ENCODE peak calls at places on chromosomes 5 and 9, in four cellular contexts. One of them, this sample, is unnamed.

GRCh38 chr5:111075520-111075919 is 4.0 kb downstream of the TSLP start:
- DNase-seq in Caco-2: no peak
- DNase-seq in effector memory CD4-positive, alpha-beta T cell: no peak
- DNase-seq in Peyer's patch: no peak
- DNase-seq in this sample: no peak

GRCh38 chr5:14364576-14365472 is 216.8 kb upstream of the OTULINL start:
- DNase-seq in effector memory CD4-positive, alpha-beta T cell: no peak
- DNase-seq in Peyer's patch: no peak
- DNase-seq in Caco-2: peak; percentile 63
- DNase-seq in this sample: no peak

GRCh38 chr5:174457141-174457678 is 267.2 kb upstream of the MSX2 start:
- DNase-seq in effector memory CD4-positive, alpha-beta T cell: no peak
- DNase-seq in Caco-2: no peak
- DNase-seq in Peyer's patch: no peak
- DNase-seq in this sample: no peak

GRCh38 chr9:126630458-126631237 is 16.9 kb downstream of the LMX1B start:
- DNase-seq in Peyer's patch: no peak
- DNase-seq in effector memory CD4-positive, alpha-beta T cell: no peak
- DNase-seq in Caco-2: no peak
- DNase-seq in this sample: no peak

GRCh38 chr5:174251305-174251704 is 205.8 kb downstream of the NSG2 start:
- DNase-seq in Caco-2: peak; percentile 10
- DNase-seq in effector memory CD4-positive, alpha-beta T cell: no peak
- DNase-seq in Peyer's patch: no peak
- DNase-seq in this sample: no peak

GRCh38 chr5:57750891-57751290 is 268.3 kb upstream of the ACTBL2 start:
- DNase-seq in effector memory CD4-positive, alpha-beta T cell: no peak
- DNase-seq in Caco-2: no peak
- DNase-seq in Peyer's patch: no peak
- DNase-seq in this sample: no peak

GRCh38 chr9:121699271-121700164 is 48.1 kb downstream of the DAB2IP start:
- DNase-seq in Peyer's patch: peak; percentile 65
- DNase-seq in Caco-2: peak; percentile 42
- DNase-seq in effector memory CD4-positive, alpha-beta T cell: peak; percentile 54
- DNase-seq in this sample: no peak

GRCh38 chr5:107381189-107381856 is 289.4 kb downstream of the EFNA5 start:
- DNase-seq in Caco-2: peak; percentile 32
- DNase-seq in effector memory CD4-positive, alpha-beta T cell: no peak
- DNase-seq in Peyer's patch: no peak
- DNase-seq in this sample: no peak

GRCh38 chr5:139393497-139394122 is 1.3 kb downstream of the PROB1 start:
- DNase-seq in effector memory CD4-positive, alpha-beta T cell: no peak
- DNase-seq in Peyer's patch: peak; percentile 59
- DNase-seq in Caco-2: no peak
- DNase-seq in this sample: no peak
- H3K4me3 ChIP-seq in effector memory CD4-positive, alpha-beta T cell: peak overlapping the region; percentile 87
- H3K4me3 ChIP-seq in Peyer's patch: peak overlapping the region; percentile 74
- H3K4me3 ChIP-seq in Caco-2: peak overlapping the region; percentile 86
- H3K4me3 ChIP-seq in this sample: no peak overlapping the region

GRCh38 chr9:38038307-38039089 is 30.5 kb downstream of the SHB start:
- DNase-seq in effector memory CD4-positive, alpha-beta T cell: no peak
- DNase-seq in Caco-2: no peak
- DNase-seq in Peyer's patch: no peak
- DNase-seq in this sample: no peak
- H3K4me1 ChIP-seq in effector memory CD4-positive, alpha-beta T cell: no peaks in the 10 kb centered on the region
- H3K4me1 ChIP-seq in Caco-2: peaks cover 29% of the 10 kb centered on the region
- H3K4me1 ChIP-seq in Peyer's patch: no peaks in the 10 kb centered on the region
- H3K4me1 ChIP-seq in this sample: peaks cover 18% of the 10 kb centered on the region

GRCh38 chr5:112333236-112333850 is 85.7 kb downstream of the EPB41L4A start:
- DNase-seq in effector memory CD4-positive, alpha-beta T cell: no peak
- DNase-seq in Peyer's patch: no peak
- DNase-seq in Caco-2: no peak
- DNase-seq in this sample: no peak
- H3K4me3 ChIP-seq in effector memory CD4-positive, alpha-beta T cell: no peak overlapping the region
- H3K4me3 ChIP-seq in Peyer's patch: no peak overlapping the region
- H3K4me3 ChIP-seq in Caco-2: no peak overlapping the region
- H3K4me3 ChIP-seq in this sample: no peak overlapping the region

DNA sequence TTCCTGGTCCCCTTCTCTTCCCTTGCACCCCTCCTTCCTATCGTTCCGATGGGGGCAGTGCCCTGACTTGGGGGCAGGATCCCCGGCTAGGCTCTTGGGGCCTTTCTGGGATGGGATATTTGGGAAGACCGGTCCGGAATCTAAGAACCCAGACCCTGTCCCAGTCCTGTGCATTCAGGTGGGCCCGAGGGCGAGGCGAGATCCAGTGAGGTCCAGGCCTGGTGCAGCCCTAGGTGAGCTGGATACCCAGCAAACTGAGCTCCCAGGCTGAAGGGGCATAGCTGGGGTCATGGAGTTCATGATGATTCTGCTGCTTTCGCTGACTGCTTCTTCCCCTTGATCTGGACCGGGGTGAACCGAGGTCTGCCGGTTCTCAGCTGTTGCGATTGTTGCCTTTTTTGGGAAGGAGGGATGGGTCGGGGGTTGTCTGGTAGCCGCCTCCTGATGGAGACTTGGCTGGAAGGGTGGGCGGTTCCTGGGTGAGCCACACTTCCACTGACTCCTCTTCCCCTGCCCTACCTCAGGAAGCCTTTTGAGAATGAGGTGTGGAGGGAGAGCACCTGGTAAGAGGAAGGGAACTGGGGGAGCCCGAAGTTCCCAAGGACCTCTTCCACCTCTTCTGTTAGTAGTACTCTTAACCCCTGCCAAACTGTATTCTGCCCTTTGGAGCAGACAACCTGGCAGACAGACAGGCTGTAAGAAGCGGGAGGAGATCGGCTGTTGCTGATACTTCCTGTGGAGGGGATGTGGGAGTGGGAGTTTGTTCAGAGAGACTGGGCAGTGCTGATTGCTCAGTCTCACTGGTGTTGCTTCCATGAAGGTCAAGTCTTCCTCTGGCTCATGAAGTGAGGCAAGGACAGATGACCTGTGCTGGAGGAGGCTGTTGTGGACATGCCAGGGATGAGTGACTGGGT is 1.0 kb downstream of the LRRC8A start:
- DNase-seq in Caco-2: no peak
- DNase-seq in Peyer's patch: peak; percentile 61
- DNase-seq in effector memory CD4-positive, alpha-beta T cell: no peak
- DNase-seq in this sample: no peak
- H3K4me1 ChIP-seq in Caco-2: peaks cover 10% of the 10 kb centered on the region
- H3K4me1 ChIP-seq in Peyer's patch: no peaks in the 10 kb centered on the region
- H3K4me1 ChIP-seq in effector memory CD4-positive, alpha-beta T cell: peaks cover 12% of the 10 kb centered on the region
- H3K4me1 ChIP-seq in this sample: peaks cover 3% of the 10 kb centered on the region

GRCh38 chr9:114388764-114389375 is 1.1 kb upstream of the AKNA start:
- DNase-seq in Caco-2: no peak
- DNase-seq in Peyer's patch: no peak
- DNase-seq in effector memory CD4-positive, alpha-beta T cell: no peak
- DNase-seq in this sample: no peak
- H3K4me3 ChIP-seq in Caco-2: no peak overlapping the region
- H3K4me3 ChIP-seq in Peyer's patch: peak overlapping the region; percentile 56
- H3K4me3 ChIP-seq in effector memory CD4-positive, alpha-beta T cell: peak overlapping the region; percentile 89
- H3K4me3 ChIP-seq in this sample: no peak overlapping the region